ENCODE peak calls at places on chromosomes 1 and 21, in six cellular contexts. R is fibroblast of lung, O is mammary epithelial cell, Y is GM23248, A is astrocyte, U is GM23338. F is an unnamed sample.

GRCh38 chr1:84800090-84801073 is 92.6 kb downstream of the LPAR3 start:
- DNase-seq in A (no peak), U (no peak), R (no peak), Y (no peak), O (no peak), F (no peak)

GRCh38 chr1:39683591-39684312 is 7.5 kb downstream of the HPCAL4 start:
- DNase-seq in U (peak; percentile 61), Y (peak; percentile 11), R (peak; percentile 10), A (no peak), O (no peak), F (no peak)

GRCh38 chr1:24540906-24541710 is 14.8 kb upstream of the NCMAP start:
- DNase-seq in U (no peak), A (peak; percentile 55), Y (peak; percentile 80), O (peak; percentile 56), R (peak; percentile 82), F (no peak)

GRCh38 chr1:115753830-115754229 is 14.7 kb downstream of the CASQ2 start:
- DNase-seq in A (no peak), O (no peak), Y (no peak), R (no peak), U (no peak), F (no peak)

GRCh38 chr1:155064109-155064812 is 721 bp downstream of the EFNA4 start:
- DNase-seq in Y (peak; percentile 65), R (no peak), U (peak; percentile 76), A (no peak), O (no peak), F (peak; percentile 44)

GRCh38 chr1:27357281-27358037 is 9.3 kb downstream of the MAP3K6 start:
- DNase-seq in U (peak; percentile 87), A (no peak), Y (peak; percentile 48), O (no peak), R (peak; percentile 48), F (peak; percentile 85)

GRCh38 chr21:26557106-26557505 is 16.0 kb downstream of the CYYR1 start:
- DNase-seq in R (no peak), O (no peak), U (no peak), A (no peak), Y (no peak), F (no peak)

GRCh38 chr1:200488375-200489165 is 78.7 kb upstream of the ZNF281 start:
- DNase-seq in O (peak; percentile 57), U (peak; percentile 91), Y (peak; percentile 89), R (peak; percentile 88), A (peak; percentile 70), F (peak; percentile 57)

GRCh38 chr21:30340714-30341573 is 3.5 kb upstream of the KRTAP27-1 start:
- DNase-seq in O (peak; percentile 45), R (peak; percentile 1), A (no peak), Y (peak; percentile 51), U (peak; percentile 71), F (peak; percentile 44)

GRCh38 chr1:25004355-25004754 is 74.3 kb upstream of the RUNX3 start:
- DNase-seq in R (no peak), A (no peak), Y (no peak), O (no peak), U (no peak), F (no peak)

GRCh38 chr1:183043872-183044859 is 20.9 kb downstream of the LAMC1 start:
- DNase-seq in A (peak; percentile 93), U (no peak), Y (peak; percentile 97), R (peak; percentile 63), O (peak; percentile 38), F (no peak)

GRCh38 chr21:38913120-38913975 is 107.6 kb downstream of the ETS2 start:
- DNase-seq in O (peak; percentile 87), U (peak; percentile 78), R (peak; percentile 59), Y (peak; percentile 84), A (peak; percentile 67), F (no peak)

GRCh38 chr1:227887697-227888403 is 59.9 kb downstream of the WNT9A start:
- DNase-seq in O (no peak), U (peak; percentile 79), R (peak; percentile 15), Y (no peak), A (no peak), F (peak; percentile 1)

GRCh38 chr1:185733818-185734709 is at the start of gene HMCN1:
- DNase-seq in U (peak; percentile 89), O (peak; percentile 62), Y (peak; percentile 82), R (peak; percentile 53), A (peak; percentile 58), F (no peak)

GRCh38 chr1:72547412-72547811 is 265.1 kb upstream of the NEGR1 start:
- DNase-seq in U (peak; percentile 49), A (no peak), O (no peak), Y (peak; percentile 17), R (peak; percentile 12), F (no peak)

GRCh38 chr1:214843281-214843680 is 239.3 kb upstream of the KCNK2 start:
- DNase-seq in O (peak; percentile 16), R (no peak), U (no peak), A (peak; percentile 72), Y (peak; percentile 70), F (no peak)

GRCh38 chr1:1956586-1957532 is 37.8 kb upstream of the TMEM52 start:
- DNase-seq in A (no peak), Y (no peak), U (no peak), O (no peak), R (no peak), F (no peak)

GRCh38 chr1:173392895-173393654 is 84.1 kb upstream of the PRDX6 start:
- DNase-seq in A (peak; percentile 92), U (no peak), R (peak; percentile 89), O (peak; percentile 76), Y (peak; percentile 94), F (no peak)

GRCh38 chr21:27571706-27572105 is 604.8 kb upstream of the ADAMTS5 start:
- DNase-seq in R (peak; percentile 28), Y (peak; percentile 67), U (no peak), O (peak; percentile 93), A (peak; percentile 81), F (no peak)

GRCh38 chr1:2046225-2046917 is 3.8 kb upstream of the PRKCZ start:
- DNase-seq in Y (peak; percentile 21), U (peak; percentile 92), A (no peak), R (peak; percentile 5), O (peak; percentile 48), F (peak; percentile 24)

GRCh38 chr21:28325618-28326017 is 667.1 kb downstream of the LTN1 start:
- DNase-seq in U (peak; percentile 45), A (no peak), O (peak; percentile 79), Y (no peak), R (no peak), F (no peak)

GRCh38 chr1:243230914-243231313 is 24.2 kb downstream of the CEP170 start:
- DNase-seq in Y (peak; percentile 77), O (peak; percentile 21), A (no peak), R (peak; percentile 57), U (peak; percentile 65), F (no peak)

GRCh38 chr1:150575072-150575489 is 4.3 kb downstream of the MCL1 start:
- DNase-seq in U (no peak), O (no peak), A (no peak), R (no peak), Y (peak; percentile 29), F (no peak)
- H4K20me1 ChIP-seq in U (peaks cover 54% of the 10 kb centered on the region), O (peaks cover 26% of the 10 kb centered on the region), A (peaks cover 86% of the 10 kb centered on the region), R (peaks cover 21% of the 10 kb centered on the region), Y (peaks cover 32% of the 10 kb centered on the region), F (peaks cover 58% of the 10 kb centered on the region)

DNA sequence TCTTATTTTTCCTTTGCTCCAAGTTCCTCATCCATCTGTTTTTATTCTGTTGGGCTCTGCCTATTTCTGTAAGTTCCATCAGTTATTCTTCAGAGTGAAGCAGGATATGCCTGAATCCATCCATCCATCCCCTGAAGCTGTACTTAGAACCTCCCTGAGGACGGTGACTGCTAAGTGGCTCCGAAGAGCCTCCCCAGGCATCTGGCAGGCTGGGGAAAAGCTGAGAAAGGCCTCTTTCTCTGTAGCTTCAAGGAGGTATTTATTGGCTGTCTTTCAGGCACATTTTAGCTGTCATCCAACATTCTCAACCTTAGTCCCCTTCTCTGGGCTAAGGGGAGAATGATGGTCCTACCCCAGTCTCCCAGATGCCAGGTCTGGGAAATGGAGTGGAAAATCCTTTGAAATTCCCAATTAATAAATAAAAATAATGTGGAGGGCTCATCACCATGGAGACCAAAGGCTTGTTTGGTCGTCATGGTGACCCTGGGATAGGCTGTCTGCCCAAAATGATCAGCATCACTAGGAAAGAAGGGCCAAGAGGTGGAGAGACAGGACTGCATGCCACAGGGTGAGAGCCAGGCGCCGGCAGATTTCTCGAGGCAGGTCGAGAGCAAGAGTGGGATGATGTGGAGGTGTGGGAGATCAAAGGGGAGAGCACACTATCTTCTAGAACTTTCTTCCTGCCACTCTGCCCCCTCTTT is 82.0 kb downstream of the UBIAD1 start:
- DNase-seq in U (peak; percentile 61), A (no peak), R (no peak), O (no peak), Y (no peak), F (no peak)
- H3K27ac ChIP-seq in U (peak overlapping the region; percentile 87), A (no peak overlapping the region), R (no peak overlapping the region), O (no peak overlapping the region), Y (no peak overlapping the region), F (no peak overlapping the region)

DNA sequence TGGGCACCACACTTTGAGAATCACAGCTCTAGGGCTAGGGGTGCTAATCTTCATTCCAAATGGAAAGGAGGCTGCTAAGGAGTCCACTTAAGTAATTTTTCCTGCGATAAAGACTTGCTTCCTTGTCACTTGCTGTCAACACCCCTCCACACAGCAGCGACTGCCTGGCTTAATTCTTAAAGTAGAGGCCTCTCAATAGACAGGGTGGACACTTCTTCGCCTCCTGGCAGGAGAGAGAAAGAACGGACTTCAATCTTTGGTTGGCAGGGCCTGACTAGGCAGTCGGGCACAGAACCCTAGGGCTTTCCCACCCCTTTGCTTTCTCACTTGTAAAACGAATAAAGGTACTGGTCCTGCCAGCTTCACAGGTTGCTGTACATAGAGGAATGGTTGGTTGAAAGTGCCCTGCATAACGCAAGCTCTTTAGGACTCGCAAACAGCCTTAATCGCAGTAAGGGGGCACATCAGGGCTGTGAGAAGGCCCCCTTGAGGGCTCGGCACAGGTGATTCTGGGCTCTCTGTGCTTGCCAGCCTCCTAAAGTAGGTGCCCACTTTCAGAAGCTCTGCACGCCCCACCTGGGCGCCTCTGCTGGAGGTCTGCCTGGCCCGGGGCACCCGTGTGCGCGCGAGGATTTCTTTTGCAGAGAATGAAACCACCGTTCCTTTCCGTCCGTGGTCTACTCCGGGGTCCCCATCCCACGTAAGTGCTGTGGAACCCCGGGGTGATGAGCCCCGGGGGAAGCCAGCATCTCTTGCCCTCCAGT is 47.6 kb upstream of the CD34 start:
- DNase-seq in U (peak; percentile 17), Y (no peak), R (no peak), A (no peak), O (no peak), F (no peak)
- TF ChIP-seq EZH2 in U (no peak), Y (no peak), R (no peak), A (no peak), O (peak; percentile 37), F (no peak)

GRCh38 chr21:16239659-16240265 is 510.0 kb downstream of the USP25 start:
- DNase-seq in Y (no peak), R (no peak), A (no peak), O (no peak), U (no peak), F (no peak)

GRCh38 chr21:16243396-16243795 is 513.6 kb downstream of the USP25 start:
- DNase-seq in R (no peak), Y (no peak), U (no peak), O (no peak), A (no peak), F (no peak)

GRCh38 chr21:16241500-16241963 is 511.8 kb downstream of the USP25 start:
- DNase-seq in A (no peak), Y (no peak), U (peak; percentile 61), R (no peak), O (no peak), F (no peak)

DNA sequence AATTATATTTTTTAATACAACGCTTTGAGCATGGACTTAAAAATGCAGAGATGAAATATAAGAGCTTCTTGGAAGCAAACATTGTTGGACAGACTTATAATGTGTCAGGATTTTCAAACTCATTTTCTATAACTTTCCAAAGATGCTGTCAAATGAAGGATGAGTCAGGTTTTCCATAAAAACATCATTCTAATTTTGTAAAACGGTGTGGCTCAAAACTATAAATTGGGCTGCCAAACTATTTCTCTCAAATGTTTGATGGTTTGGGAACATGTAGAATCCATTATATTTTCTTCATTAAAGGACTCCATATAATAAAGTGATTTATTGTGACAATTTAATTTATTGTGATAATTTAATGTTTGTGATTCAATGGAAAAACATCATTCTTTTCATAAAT is 511.2 kb downstream of the USP25 start:
- DNase-seq in Y (peak; percentile 7), R (no peak), O (no peak), U (no peak), A (no peak), F (no peak)
- H4K20me1 ChIP-seq in Y (no peaks in the 10 kb centered on the region), R (no peaks in the 10 kb centered on the region), O (no peaks in the 10 kb centered on the region), U (no peaks in the 10 kb centered on the region), A (no peaks in the 10 kb centered on the region), F (no peaks in the 10 kb centered on the region)

F was measured in DND-41.